ENCODE peak calls at places on chromosomes 12 and 14, in four cellular contexts. G is mucosa of descending colon; M is activated effector memory CD4-positive, alpha-beta T cell treated with Interleukin-2 at 50 U/mL for 16 hours; N is ovary. V is an unnamed sample.
A peak's percentile ranks its signal among the peaks of the same experiment; 100 is the strongest.

GRCh38 chr14:50039120-50039517 is 77.3 kb downstream of the VCPKMT start:
- DNase-seq in G (no peak), M (no peak), N (no peak), V (no peak)

GRCh38 chr12:51482808-51483532 is 58.3 kb downstream of the SLC4A8 start:
- DNase-seq in G (no peak), M (no peak), N (no peak), V (no peak)

GRCh38 chr12:79982371-79983062 is 47.6 kb upstream of the PPP1R12A start:
- DNase-seq in G (no peak), M (no peak), N (no peak), V (no peak)

GRCh38 chr12:89889051-89889450 is 180.4 kb upstream of the ATP2B1 start:
- DNase-seq in G (no peak), M (no peak), N (no peak), V (no peak)

GRCh38 chr14:100536721-100537700 is 50.2 kb downstream of the BEGAIN start:
- DNase-seq in G (no peak), M (no peak), N (peak; percentile 19), V (no peak)

GRCh38 chr12:6076776-6077700 is 47.4 kb downstream of the VWF start:
- DNase-seq in G (no peak), M (no peak), N (no peak), V (no peak)

GRCh38 chr12:94255428-94255827 is 107.1 kb downstream of the PLXNC1 start:
- DNase-seq in G (no peak), M (no peak), N (no peak), V (no peak)

GRCh38 chr14:54585214-54585613 is 18.3 kb downstream of the SAMD4A start:
- DNase-seq in G (no peak), M (no peak), N (no peak), V (no peak)

GRCh38 chr12:14769462-14769836 is 33.8 kb downstream of the WBP11 start:
- DNase-seq in G (peak; percentile 58), M (no peak), N (peak; percentile 57), V (no peak)

GRCh38 chr14:60195179-60195810 is 30.1 kb upstream of the DHRS7 start:
- DNase-seq in G (no peak), M (no peak), N (no peak), V (no peak)

GRCh38 chr12:6606331-6607131 is 648 bp downstream of the CHD4 start:
- DNase-seq in G (peak; percentile 78), M (peak; percentile 43), N (peak; percentile 85), V (no peak)

GRCh38 chr12:25592725-25593495 is 39.8 kb upstream of the LMNTD1 start:
- DNase-seq in G (no peak), M (no peak), N (no peak), V (no peak)

GRCh38 chr14:57898837-57899572 is 33.1 kb upstream of the SLC35F4 start:
- DNase-seq in G (no peak), M (no peak), N (no peak), V (no peak)

GRCh38 chr12:47753021-47754001 is 5.4 kb downstream of the RAPGEF3 start:
- DNase-seq in G (peak; percentile 75), M (no peak), N (no peak), V (no peak)

GRCh38 chr14:100421756-100422470 is 98.8 kb downstream of the SLC25A47 start:
- DNase-seq in G (no peak), M (no peak), N (no peak), V (no peak)

GRCh38 chr14:24817638-24818053 is 183.7 kb upstream of the GZMB start:
- DNase-seq in G (peak; percentile 25), M (no peak), N (no peak), V (no peak)

GRCh38 chr14:37056473-37056872 is 115.9 kb downstream of the SLC25A21 start:
- DNase-seq in G (no peak), M (no peak), N (no peak), V (no peak)

V was measured in amniotic stem cell.